ENCODE peak calls at places on chromosomes 2 and 18, in nine cellular contexts. X is hepatocyte; N is CD8-positive, alpha-beta T cell; K is lower lobe of right lung; F is GM23338; C is K562; Q is ovary; W is astrocyte; V is endothelial cell of umbilical vein. H is an unnamed sample.

GRCh38 chr2:180907731-180908130 is 72.7 kb upstream of the UBE2E3 start:
- DNase-seq in Q (no peak), N (no peak), C (no peak), F (no peak), X (no peak), K (no peak), V (no peak), W (peak; percentile 91), H (no peak)

GRCh38 chr2:55384786-55385185 is 34.9 kb downstream of the CCDC88A start:
- DNase-seq in C (no peak), Q (no peak), W (no peak), X (no peak), F (no peak), V (no peak), N (no peak), K (no peak), H (no peak)

GRCh38 chr18:44128365-44128764 is 552.3 kb upstream of the SETBP1 start:
- DNase-seq in C (no peak), W (peak; percentile 15), N (no peak), X (no peak), F (no peak), V (peak; percentile 72), K (no peak), Q (no peak), H (no peak)

GRCh38 chr18:49743296-49743567 is 70.1 kb downstream of the ACAA2 start:
- DNase-seq in F (no peak), X (no peak), V (no peak), C (no peak), Q (no peak), K (no peak), N (no peak), W (no peak), H (no peak)

GRCh38 chr2:66901344-66901743 is 466.4 kb downstream of the MEIS1 start:
- DNase-seq in X (no peak), F (no peak), K (no peak), N (no peak), Q (no peak), W (peak; percentile 84), V (no peak), C (no peak), H (no peak)

GRCh38 chr2:39390126-39390692 is 46.9 kb downstream of the MAP4K3 start:
- DNase-seq in K (no peak), V (no peak), Q (no peak), W (no peak), N (no peak), C (no peak), X (no peak), F (no peak), H (peak; percentile 34)

GRCh38 chr2:240413813-240414429 is 21.5 kb upstream of the GPC1 start:
- DNase-seq in Q (no peak), N (no peak), X (no peak), W (no peak), K (no peak), F (no peak), V (no peak), C (no peak), H (no peak)

GRCh38 chr2:97662895-97663625 is 784 bp downstream of the ACTR1B start:
- DNase-seq in V (peak; percentile 65), W (peak; percentile 89), K (peak; percentile 89), F (peak; percentile 83), X (peak; percentile 87), N (peak; percentile 51), C (peak; percentile 66), Q (peak; percentile 73), H (peak; percentile 66)

GRCh38 chr2:160332318-160332717 is 132.2 kb upstream of the ITGB6 start:
- DNase-seq in W (peak; percentile 24), K (no peak), X (no peak), N (peak; percentile 13), C (no peak), Q (peak; percentile 44), V (peak; percentile 70), F (peak; percentile 50), H (no peak)

GRCh38 chr18:25144835-25145234 is 207.1 kb downstream of the ZNF521 start:
- DNase-seq in C (no peak), X (no peak), K (no peak), V (peak; percentile 46), Q (peak; percentile 40), F (no peak), N (no peak), W (peak; percentile 85), H (no peak)

GRCh38 chr2:133674433-133675331 is 106.4 kb upstream of the NCKAP5 start:
- DNase-seq in K (peak; percentile 59), C (no peak), X (peak; percentile 54), F (peak; percentile 63), N (no peak), Q (peak; percentile 33), W (peak; percentile 87), V (peak; percentile 73), H (peak; percentile 68)

DNA sequence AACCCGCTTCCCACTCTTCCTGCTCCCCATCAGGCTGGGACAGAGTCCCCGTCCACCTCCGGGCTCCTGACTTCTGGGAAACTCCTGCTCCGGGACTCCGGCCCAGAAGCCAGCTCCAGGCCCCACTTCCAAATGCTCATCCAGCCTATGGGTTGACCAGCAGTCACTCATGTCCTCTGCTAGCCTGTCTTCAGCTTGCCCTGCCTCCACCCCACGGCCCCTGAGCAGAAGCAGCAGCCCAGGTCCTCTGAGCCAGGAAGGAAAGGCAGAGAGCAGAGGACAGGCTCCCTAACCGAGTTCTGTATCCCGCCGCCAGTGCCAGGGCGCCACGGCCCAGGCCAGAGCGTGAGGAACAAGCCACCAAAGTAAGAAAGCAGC is 86.4 kb upstream of the ID2 start:
- DNase-seq in K (peak; percentile 36), V (no peak), Q (peak; percentile 45), N (no peak), F (no peak), W (no peak), C (no peak), X (no peak), H (no peak)
- H3K4me1 ChIP-seq in K (no peaks in the 10 kb centered on the region), V (no peaks in the 10 kb centered on the region), Q (peaks cover 9% of the 10 kb centered on the region), N (no peaks in the 10 kb centered on the region), F (no peaks in the 10 kb centered on the region), W (no peaks in the 10 kb centered on the region), C (peaks cover 14% of the 10 kb centered on the region), X (peaks cover 6% of the 10 kb centered on the region), H (no peaks in the 10 kb centered on the region)

GRCh38 chr18:8428951-8429350 is 180.3 kb upstream of the RAB12 start:
- DNase-seq in K (no peak), X (no peak), Q (no peak), N (no peak), C (no peak), V (no peak), F (no peak), W (no peak), H (no peak)

GRCh38 chr18:8435376-8435775 is 173.9 kb upstream of the RAB12 start:
- DNase-seq in K (no peak), X (no peak), W (no peak), Q (no peak), N (no peak), V (no peak), C (no peak), F (peak; percentile 16), H (peak; percentile 24)

GRCh38 chr18:8431036-8431435 is 178.2 kb upstream of the RAB12 start:
- DNase-seq in N (no peak), V (no peak), W (no peak), Q (no peak), K (no peak), X (no peak), F (no peak), C (no peak), H (no peak)

GRCh38 chr18:8439091-8439490 is 170.1 kb upstream of the RAB12 start:
- DNase-seq in X (no peak), N (no peak), K (no peak), C (no peak), V (no peak), Q (no peak), W (no peak), F (no peak), H (no peak)

GRCh38 chr18:8433323-8433722 is 175.9 kb upstream of the RAB12 start:
- DNase-seq in F (no peak), K (no peak), N (no peak), V (no peak), Q (no peak), W (no peak), C (no peak), X (no peak), H (no peak)
- H3K36me3 ChIP-seq in F (no peaks in the 10 kb centered on the region), K (no peaks in the 10 kb centered on the region), N (no peaks in the 10 kb centered on the region), V (no peaks in the 10 kb centered on the region), Q (no peaks in the 10 kb centered on the region), W (no peaks in the 10 kb centered on the region), C (no peaks in the 10 kb centered on the region), X (no peaks in the 10 kb centered on the region), H (no peaks in the 10 kb centered on the region)

GRCh38 chr2:202378001-202378400 is 1.9 kb downstream of the BMPR2 start:
- DNase-seq in K (no peak), F (no peak), N (no peak), C (no peak), Q (no peak), W (no peak), V (peak; percentile 21), X (no peak), H (peak; percentile 7)
- H3K27ac ChIP-seq in K (peak overlapping the region; percentile 90), F (no peak overlapping the region), N (no peak overlapping the region), C (peak overlapping the region; percentile 85), Q (no peak overlapping the region), W (peak overlapping the region; percentile 93), V (peak overlapping the region; percentile 99), X (peak overlapping the region; percentile 100), H (peak overlapping the region; percentile 63)

GRCh38 chr18:34809697-34810096 is 99.6 kb downstream of the DTNA start:
- DNase-seq in N (no peak), F (peak; percentile 88), C (no peak), W (no peak), X (peak; percentile 30), V (peak; percentile 31), Q (peak; percentile 89), K (no peak), H (peak; percentile 61)

GRCh38 chr18:34806527-34806926 is 96.4 kb downstream of the DTNA start:
- DNase-seq in X (no peak), Q (no peak), C (no peak), F (no peak), K (no peak), N (no peak), W (no peak), V (peak; percentile 34), H (no peak)

GRCh38 chr18:34808389-34808788 is 98.3 kb downstream of the DTNA start:
- DNase-seq in F (no peak), C (no peak), K (no peak), W (no peak), V (no peak), Q (no peak), X (no peak), N (no peak), H (no peak)

GRCh38 chr18:34805117-34805882 is 95.2 kb downstream of the DTNA start:
- DNase-seq in Q (no peak), N (no peak), K (no peak), V (no peak), C (no peak), F (no peak), X (no peak), W (no peak), H (no peak)

DNA sequence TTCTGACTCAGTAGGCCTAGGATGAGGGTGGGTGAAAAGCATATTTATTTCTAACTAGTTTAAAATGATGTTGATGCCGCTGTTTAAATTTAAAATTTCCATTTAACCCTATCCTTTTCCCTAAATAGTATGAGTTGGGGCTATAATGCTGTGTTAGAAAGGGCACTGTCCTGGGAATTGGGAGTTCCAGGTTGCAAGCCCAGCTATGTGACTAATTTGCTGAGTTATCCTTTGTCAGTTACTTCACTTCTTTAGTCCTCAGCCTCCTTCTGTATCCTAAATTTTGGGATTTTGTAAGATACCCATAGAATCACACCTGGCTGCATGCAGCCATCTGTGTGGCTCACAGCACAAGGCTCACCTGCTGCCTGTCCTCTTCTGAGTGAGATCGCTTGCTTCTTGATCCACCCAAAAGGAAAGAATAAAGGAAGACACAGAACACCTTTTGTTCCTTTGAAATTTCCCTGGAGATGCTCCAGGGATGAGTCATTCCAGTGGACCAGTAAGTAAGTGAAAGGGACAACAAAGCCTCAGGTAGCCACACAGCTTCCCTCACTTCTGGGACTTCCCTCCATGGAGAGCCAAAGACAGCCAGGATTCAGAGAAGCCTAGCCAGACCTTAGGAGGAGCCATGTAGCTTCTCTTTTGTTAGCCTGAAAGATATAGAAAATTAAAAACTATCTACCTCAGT is 97.2 kb downstream of the DTNA start:
- DNase-seq in X (no peak), C (no peak), F (peak; percentile 65), N (no peak), K (no peak), Q (no peak), W (no peak), V (no peak), H (no peak)
- H3K4me1 ChIP-seq in X (no peaks in the 10 kb centered on the region), C (no peaks in the 10 kb centered on the region), F (peaks cover 24% of the 10 kb centered on the region), N (no peaks in the 10 kb centered on the region), K (no peaks in the 10 kb centered on the region), Q (no peaks in the 10 kb centered on the region), W (peaks cover 1% of the 10 kb centered on the region), V (no peaks in the 10 kb centered on the region), H (no peaks in the 10 kb centered on the region)